ENCODE peak calls at places on chromosomes 13 and 19, in four cellular contexts. H is keratinocyte, X is PC-3, O is fibroblast of lung. M is an unnamed sample.
A peak's percentile ranks its signal among the peaks of the same experiment; 100 is the strongest.

GRCh38 chr19:38394488-38394887 is 6.0 kb downstream of the SPRED3 start:
- DNase-seq in O (peak; percentile 34), H (no peak), X (no peak), M (no peak)

GRCh38 chr13:21033866-21034601 is 27.4 kb downstream of the LATS2 start:
- DNase-seq in X (peak; percentile 96), H (no peak), O (no peak), M (peak; percentile 72)

GRCh38 chr13:97810152-97810551 is 143.3 kb upstream of the IPO5 start:
- DNase-seq in O (peak; percentile 40), X (peak; percentile 49), H (no peak), M (no peak)

GRCh38 chr13:31980842-31981241 is 50.7 kb upstream of the FRY start:
- DNase-seq in H (no peak), O (no peak), X (peak; percentile 46), M (no peak)

GRCh38 chr19:48629599-48630288 is 7.4 kb downstream of the DBP start:
- DNase-seq in X (no peak), O (peak; percentile 83), H (no peak), M (peak; percentile 64)

GRCh38 chr13:48531416-48532145 is 1.3 kb downstream of the RCBTB2 start:
- DNase-seq in O (no peak), X (no peak), H (no peak), M (peak; percentile 22)

GRCh38 chr13:50589651-50590054 is 253.8 kb downstream of the DLEU7 start:
- DNase-seq in H (peak; percentile 1), O (peak; percentile 83), X (peak; percentile 65), M (peak; percentile 96)

GRCh38 chr13:23500858-23501257 is 67.4 kb upstream of the SACS start:
- DNase-seq in O (peak; percentile 89), X (peak; percentile 85), H (no peak), M (peak; percentile 96)

GRCh38 chr19:17496337-17496997 is 15.0 kb upstream of the PGLS start:
- DNase-seq in O (peak; percentile 61), H (no peak), X (peak; percentile 84), M (no peak)

GRCh38 chr13:94123543-94123942 is 355.9 kb downstream of the DCT start:
- DNase-seq in O (no peak), X (no peak), H (no peak), M (no peak)

GRCh38 chr13:97429681-97430081 is 4.3 kb upstream of the RAP2A start:
- DNase-seq in H (no peak), X (no peak), O (peak; percentile 83), M (peak; percentile 52)

GRCh38 chr13:107587681-107588080 is 627.7 kb downstream of the LIG4 start:
- DNase-seq in H (no peak), O (no peak), X (no peak), M (no peak)

GRCh38 chr13:44436589-44437337 is 63.1 kb downstream of the SERP2 start:
- DNase-seq in X (peak; percentile 85), O (peak; percentile 96), H (peak; percentile 60), M (peak; percentile 86)

GRCh38 chr13:91368676-91369425 is 21.4 kb downstream of the MIR17HG start:
- DNase-seq in H (no peak), O (no peak), X (no peak), M (peak; percentile 39)

GRCh38 chr19:35739275-35740107 is 2.8 kb downstream of the IGFLR1 start:
- DNase-seq in O (no peak), H (no peak), X (no peak), M (no peak)

GRCh38 chr13:81639984-81640582 is 1299.2 kb upstream of the SPRY2 start:
- DNase-seq in X (peak; percentile 56), H (no peak), O (no peak), M (no peak)

GRCh38 chr13:73599232-73600128 is 534.7 kb downstream of the KLF12 start:
- DNase-seq in O (no peak), X (peak; percentile 75), H (no peak), M (no peak)

GRCh38 chr19:58544591-58545285 is 874 bp downstream of the TRIM28 start:
- DNase-seq in O (peak; percentile 52), H (no peak), X (peak; percentile 55), M (no peak)

GRCh38 chr13:101178394-101178793 is 237.9 kb downstream of the NALCN start:
- DNase-seq in H (no peak), O (no peak), X (no peak), M (no peak)

GRCh38 chr13:76887070-76887563 is 912 bp upstream of the KCTD12 start:
- DNase-seq in H (no peak), X (no peak), O (no peak), M (peak; percentile 7)

DNA sequence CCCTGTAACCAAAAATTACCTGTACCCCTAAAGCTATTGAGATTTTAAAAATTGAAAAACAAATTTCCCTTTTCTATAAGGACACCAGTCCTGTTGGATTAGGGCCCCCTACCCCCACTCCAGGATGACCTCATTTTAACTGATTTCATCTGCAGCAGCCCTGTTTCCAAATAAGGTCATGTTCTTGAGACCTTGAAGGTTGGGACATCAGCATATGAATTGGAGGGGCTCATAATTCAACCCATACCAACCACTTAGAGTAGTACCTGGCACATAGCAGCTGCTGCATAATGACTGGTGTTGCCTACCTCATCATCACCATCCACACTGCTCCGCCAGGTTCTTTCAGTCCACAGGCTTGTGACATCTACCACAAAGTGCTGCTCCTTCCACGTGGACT is 17.6 kb downstream of the ZNF71 start:
- DNase-seq in O (no peak), X (no peak), H (no peak), M (no peak)
- H3K9me3 ChIP-seq in O (no peaks in the 10 kb centered on the region), X (peaks cover 80% of the 10 kb centered on the region), H (peaks cover 13% of the 10 kb centered on the region), M (peaks cover 6% of the 10 kb centered on the region)

DNA sequence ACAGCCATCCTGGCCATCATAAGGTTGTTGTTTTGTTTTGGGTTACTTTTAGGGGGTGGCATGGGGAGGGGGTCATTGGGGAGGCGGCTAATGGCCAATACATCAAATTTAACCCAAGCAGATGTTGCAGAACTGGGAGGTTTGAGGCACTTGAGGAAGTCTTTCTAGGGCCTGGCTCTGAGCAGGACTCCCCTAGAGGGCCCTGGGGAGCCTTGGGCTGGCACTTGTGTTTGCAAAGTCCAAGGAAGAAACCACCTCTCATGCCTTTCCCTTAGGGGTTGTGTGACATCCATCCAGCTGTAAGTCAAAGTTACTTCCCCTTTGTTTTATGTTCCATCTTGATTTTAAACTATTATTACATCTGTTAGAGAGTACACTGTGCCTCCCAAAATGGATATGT is 160.0 kb downstream of the KATNAL1 start:
- DNase-seq in X (no peak), H (no peak), O (no peak), M (no peak)
- TF ChIP-seq CTCF in X (no peak), H (no peak), O (no peak), M (no peak)

GRCh38 chr13:46297338-46297737 is 85.6 kb downstream of the LRRC63 start:
- DNase-seq in H (no peak), X (no peak), O (peak; percentile 70), M (peak; percentile 29)
- H3K9ac ChIP-seq in H (no peak overlapping the region), X (no peak overlapping the region), O (no peak overlapping the region), M (no peak overlapping the region)

GRCh38 chr19:4473708-4474503 is 1.8 kb downstream of the HDGFL2 start:
- DNase-seq in H (no peak), O (no peak), X (no peak), M (no peak)
- H3K9me3 ChIP-seq in H (no peaks in the 10 kb centered on the region), O (no peaks in the 10 kb centered on the region), X (no peaks in the 10 kb centered on the region), M (no peaks in the 10 kb centered on the region)

GRCh38 chr19:31943305-31943704 is 402.1 kb upstream of the ZNF507 start:
- DNase-seq in X (no peak), H (no peak), O (no peak), M (no peak)
- TF ChIP-seq CTCF in X (no peak), H (no peak), O (no peak), M (no peak)

GRCh38 chr19:46372901-46373572 is 26.1 kb downstream of the PPP5C start:
- DNase-seq in H (peak; percentile 46), O (no peak), X (peak; percentile 5), M (peak; percentile 47)
- H3K9ac ChIP-seq in H (peak overlapping the region; percentile 79), O (no peak overlapping the region), X (peak overlapping the region; percentile 74), M (peak overlapping the region; percentile 78)

GRCh38 chr19:2653717-2654584 is 48.5 kb downstream of the GNG7 start:
- DNase-seq in X (no peak), H (no peak), O (no peak), M (no peak)

GRCh38 chr19:2654585-2654861 is 48.0 kb downstream of the GNG7 start:
- DNase-seq in H (no peak), X (no peak), O (no peak), M (no peak)

GRCh38 chr19:2659856-2660432 is 42.5 kb downstream of the GNG7 start:
- DNase-seq in H (no peak), X (no peak), O (no peak), M (no peak)

GRCh38 chr19:2652504-2653099 is 49.9 kb downstream of the GNG7 start:
- DNase-seq in O (no peak), X (no peak), H (no peak), M (no peak)

DNA sequence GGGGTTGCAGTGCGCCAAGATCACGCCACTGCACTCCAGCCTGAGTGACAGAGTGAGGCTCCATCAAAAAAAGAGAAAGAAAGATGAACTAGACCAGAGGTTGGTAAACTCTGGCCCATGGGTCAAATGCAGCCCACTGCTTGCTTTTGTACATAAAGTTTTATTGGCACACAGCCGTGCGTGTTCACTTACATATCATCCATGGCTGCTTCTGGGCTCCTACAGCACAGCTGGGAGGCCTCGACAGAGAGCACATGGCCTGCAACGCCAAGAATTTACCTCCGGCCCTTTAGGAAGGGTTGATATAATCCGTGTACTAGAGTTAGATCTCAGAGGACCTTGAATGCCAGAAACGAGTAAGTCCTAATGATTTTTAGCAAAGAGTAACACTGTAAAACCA is 46.0 kb downstream of the GNG7 start:
- DNase-seq in X (no peak), O (no peak), H (no peak), M (no peak)
- H3K9me3 ChIP-seq in X (no peaks in the 10 kb centered on the region), O (no peaks in the 10 kb centered on the region), H (no peaks in the 10 kb centered on the region), M (no peaks in the 10 kb centered on the region)

GRCh38 chr13:46146898-46147297 is 35.1 kb downstream of the LCP1 start:
- DNase-seq in X (no peak), O (peak; percentile 39), H (no peak), M (no peak)
- TF ChIP-seq CTCF in X (peak; percentile 11), O (no peak), H (peak; percentile 20), M (peak; percentile 17)

DNA sequence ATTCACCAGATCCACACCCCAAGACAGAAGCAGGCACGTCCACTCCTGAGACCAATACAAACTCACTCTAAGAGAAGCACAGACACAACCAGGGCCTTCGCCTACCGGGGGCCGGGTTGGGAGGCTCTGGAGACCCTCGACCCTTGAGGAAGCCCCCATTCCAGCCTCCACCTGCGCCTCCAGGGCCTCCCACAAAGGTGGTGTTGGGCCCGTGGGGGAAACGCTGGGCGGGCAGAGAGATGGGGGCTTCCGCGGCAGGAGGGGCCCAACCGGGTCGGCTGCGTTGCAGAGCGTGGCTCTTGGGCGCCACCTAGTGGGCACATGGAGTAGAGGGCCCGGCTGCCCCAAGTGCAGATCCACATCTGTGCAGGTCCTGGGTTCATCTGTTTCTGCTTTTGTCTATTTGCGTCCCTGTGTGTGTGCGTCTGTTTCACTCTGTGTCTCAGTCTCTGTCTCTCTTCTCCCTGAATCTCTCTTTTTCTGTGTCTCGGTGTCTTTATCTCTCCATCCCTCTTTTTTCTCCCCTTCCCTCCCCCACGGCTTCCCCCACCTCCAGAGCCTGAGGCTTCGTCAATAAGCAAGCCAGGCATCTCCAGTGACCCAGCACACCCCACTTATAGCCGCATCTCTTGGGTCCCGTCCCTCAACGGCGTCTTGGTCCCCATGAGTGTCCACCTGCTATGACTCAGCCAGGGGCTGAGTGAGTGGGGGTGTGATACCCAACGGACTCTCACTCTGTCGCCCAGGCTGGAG is 10.5 kb upstream of the TINCR start:
- DNase-seq in H (no peak), O (peak; percentile 40), X (peak; percentile 84), M (no peak)
- H3K9ac ChIP-seq in H (peak overlapping the region; percentile 81), O (no peak overlapping the region), X (peak overlapping the region; percentile 71), M (peak overlapping the region; percentile 50)

GRCh38 chr19:56681702-56682101 is 10.1 kb upstream of the ZNF835 start:
- DNase-seq in H (no peak), X (no peak), O (no peak), M (no peak)
- H3K9me3 ChIP-seq in H (peaks cover 7% of the 10 kb centered on the region), X (peaks cover 32% of the 10 kb centered on the region), O (no peaks in the 10 kb centered on the region), M (peaks cover 3% of the 10 kb centered on the region)